ENCODE peak calls at places on chromosomes 2 and 18, in ten cellular contexts. E, J, Q, W, L, G, B, C, A and Z are unnamed samples.

GRCh38 chr2:98771771-98772521 is 41.0 kb upstream of the MGAT4A start:
- DNase-seq in E (no peak), J (peak), Q (no peak), W (peak), L (no peak), G (no peak), B (no peak), C (no peak), A (peak), Z (no peak)

GRCh38 chr2:125698280-125698679 is 957.7 kb upstream of the GYPC start:
- DNase-seq in E (no peak), J (no peak), Q (no peak), W (no peak), L (no peak), G (no peak), B (no peak), C (no peak), A (no peak), Z (no peak)

GRCh38 chr18:48851563-48851962 is 99.2 kb downstream of the SMAD7 start:
- DNase-seq in E (no peak), J (no peak), Q (no peak), W (peak), L (no peak), G (no peak), B (no peak), C (no peak), A (peak), Z (no peak)

GRCh38 chr2:146873056-146873455 is 971.8 kb upstream of the ACVR2A start:
- DNase-seq in E (no peak), J (no peak), Q (no peak), W (no peak), L (no peak), G (no peak), B (no peak), C (no peak), A (no peak), Z (no peak)

GRCh38 chr18:10412933-10413332 is 41.5 kb upstream of the APCDD1 start:
- DNase-seq in E (no peak), J (no peak), Q (no peak), W (no peak), L (no peak), G (no peak), B (no peak), C (no peak), A (no peak), Z (no peak)

GRCh38 chr2:215900203-215900611 is 113.1 kb downstream of the MREG start:
- DNase-seq in E (no peak), J (no peak), Q (no peak), W (peak), L (no peak), G (no peak), B (peak), C (peak), A (peak), Z (no peak)

GRCh38 chr2:190318931-190319556 is 582 bp downstream of the HIBCH start:
- DNase-seq in E (no peak), J (no peak), Q (peak), W (peak), L (no peak), G (no peak), B (no peak), C (peak), A (no peak), Z (no peak)

GRCh38 chr2:223815884-223816570 is 21.4 kb downstream of the AP1S3 start:
- DNase-seq in E (peak), J (no peak), Q (peak), W (no peak), L (no peak), G (no peak), B (no peak), C (no peak), A (peak), Z (no peak)